ENCODE peak calls at places on chromosomes 16 and 17, in five cellular contexts. I is HCT116, X is GM23338, N is H1, C is HepG2. L is an unnamed sample.

GRCh38 chr16:85370881-85371651 is 242.1 kb upstream of the GSE1 start:
- DNase-seq in I (no peak), X (no peak), N (no peak), C (no peak), L (no peak)

GRCh38 chr16:78925071-78925714 is 675.3 kb downstream of the MAF start:
- DNase-seq in I (peak), X (peak), N (peak), C (peak), L (no peak)

GRCh38 chr16:84095466-84095865 is 21.3 kb downstream of the MBTPS1 start:
- DNase-seq in I (no peak), X (no peak), N (no peak), C (no peak), L (no peak)

GRCh38 chr16:13351651-13352217 is 450.3 kb downstream of the SHISA9 start:
- DNase-seq in I (no peak), X (peak), N (no peak), C (no peak), L (no peak)

GRCh38 chr17:42116705-42117396 is 4.3 kb downstream of the KAT2A start:
- DNase-seq in I (peak), X (peak), N (peak), C (peak), L (no peak)

GRCh38 chr16:62711797-62712196 is 675.6 kb upstream of the CDH8 start:
- DNase-seq in I (no peak), X (peak), N (peak), C (no peak), L (no peak)

GRCh38 chr17:46192484-46193245 is 564 bp downstream of the KANSL1 start:
- DNase-seq in I (no peak), X (peak), N (peak), C (peak), L (no peak)

GRCh38 chr16:55323637-55324490 is at the start of gene IRX6:
- DNase-seq in I (no peak), X (peak), N (peak), C (no peak), L (no peak)

GRCh38 chr16:85356157-85356556 is 243.9 kb upstream of the CIBAR2 start:
- DNase-seq in I (no peak), X (no peak), N (no peak), C (no peak), L (no peak)

GRCh38 chr17:82003411-82004381 is 19.0 kb downstream of the CENPX start:
- DNase-seq in I (peak), X (no peak), N (peak), C (peak), L (no peak)

GRCh38 chr16:1973461-1974156 is 1.8 kb downstream of the TBL3 start:
- DNase-seq in I (no peak), X (no peak), N (no peak), C (no peak), L (no peak)

GRCh38 chr16:48860341-48860740 is 250.4 kb upstream of the N4BP1 start:
- DNase-seq in I (no peak), X (no peak), N (no peak), C (no peak), L (no peak)

GRCh38 chr17:66466933-66467367 is 164.5 kb downstream of the PRKCA start:
- DNase-seq in I (peak), X (peak), N (no peak), C (peak), L (no peak)

GRCh38 chr16:31455601-31456314 is 3.5 kb upstream of the ARMC5 start:
- DNase-seq in I (no peak), X (peak), N (peak), C (no peak), L (no peak)

DNA sequence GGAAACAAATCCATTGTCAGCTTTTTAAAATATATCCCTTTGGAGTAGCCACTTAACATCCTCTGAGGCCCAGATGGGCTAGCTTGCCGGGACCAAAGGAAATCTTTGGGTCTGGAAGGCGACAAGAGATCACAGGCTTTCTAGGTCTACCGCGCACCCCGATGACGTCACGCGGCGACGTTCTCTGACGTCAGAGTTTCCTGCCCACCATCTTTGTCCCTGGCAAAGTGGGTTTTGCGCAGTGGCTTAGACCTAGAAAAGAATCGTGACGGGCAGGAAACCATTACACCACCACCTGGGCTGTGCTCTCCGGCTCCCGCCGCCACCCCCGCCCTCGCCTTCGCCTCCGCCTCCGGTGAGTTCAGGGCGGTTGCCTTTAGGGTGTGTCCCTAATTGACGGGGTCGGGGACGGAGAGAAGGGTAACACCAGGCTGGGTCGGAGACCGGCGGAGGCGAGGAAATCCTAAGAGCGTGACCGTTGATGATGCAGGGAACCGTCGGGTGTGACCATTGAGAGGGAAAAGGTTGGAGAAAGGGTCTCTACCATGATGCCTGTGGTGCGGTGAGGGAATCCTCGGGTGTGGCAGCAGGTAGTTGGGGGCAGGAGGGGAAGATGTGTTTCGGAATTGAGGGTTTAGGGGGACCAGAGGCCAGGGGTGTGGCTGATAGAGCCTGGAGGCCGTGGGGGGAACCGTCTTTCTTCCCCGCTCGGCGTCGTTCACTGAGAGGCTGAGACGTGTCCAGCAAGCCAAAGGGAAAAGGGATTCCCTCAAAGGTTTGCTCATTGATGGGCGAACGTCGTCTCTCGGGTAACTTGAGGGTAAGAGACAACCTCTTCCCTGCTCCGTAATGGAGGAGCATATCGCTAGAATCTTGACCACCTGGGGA is at the start of gene AP2B1:
- DNase-seq in I (peak), X (peak), N (peak), C (peak), L (peak)
- TF ChIP-seq POLR2AphosphoS5 in I (peak), X (peak), N (peak), C (peak), L (peak)

GRCh38 chr17:44828919-44829557 is 1.0 kb downstream of the GJC1 start:
- DNase-seq in I (no peak), X (no peak), N (no peak), C (no peak), L (no peak)
- TF ChIP-seq EZH2 in I (no peak), X (no peak), N (no peak), C (peak), L (no peak)

DNA sequence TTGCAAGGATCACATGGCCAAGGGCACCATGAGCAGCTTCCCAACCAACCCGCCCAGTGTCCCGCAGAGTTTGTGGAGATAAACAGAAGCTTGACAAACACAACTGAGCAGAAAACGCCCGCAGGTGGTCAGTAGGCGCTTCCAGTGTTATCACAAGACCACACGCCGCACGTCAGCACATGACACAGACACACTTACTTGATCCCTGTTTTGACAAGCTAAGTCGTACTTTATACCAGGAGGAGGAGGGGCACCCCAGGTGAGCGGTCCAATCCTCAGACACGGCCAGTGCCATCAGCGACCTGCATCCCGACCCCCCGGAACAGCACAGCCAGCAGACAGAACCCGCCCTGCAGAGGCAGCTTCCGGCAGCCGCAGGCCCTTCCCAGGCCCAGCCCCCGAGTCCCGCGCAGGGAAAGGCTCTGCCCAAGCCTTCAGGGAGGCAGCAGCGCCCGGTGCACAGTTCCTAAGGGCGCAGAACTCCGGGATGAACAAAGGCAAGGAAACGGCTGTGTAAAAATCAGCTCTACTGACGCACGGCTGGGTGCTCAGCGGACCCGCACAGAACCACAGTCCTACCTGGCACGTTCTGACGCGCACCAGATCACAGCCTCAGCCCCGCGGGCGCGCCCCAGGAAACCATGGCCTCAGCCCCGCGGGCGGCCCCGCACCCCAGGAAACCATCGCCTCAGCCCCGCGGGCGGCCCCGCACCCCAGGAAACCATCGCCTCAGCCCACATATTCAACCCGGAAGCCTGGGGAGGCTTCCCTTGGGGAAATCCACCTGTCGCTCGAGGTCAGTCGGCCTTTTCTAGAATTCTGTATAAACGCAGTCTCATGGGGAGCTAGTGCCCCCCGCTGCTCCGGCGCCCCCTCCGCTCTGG is 27.8 kb downstream of the AXIN1 start:
- DNase-seq in I (no peak), X (peak), N (no peak), C (no peak), L (no peak)
- H3K4me3 ChIP-seq in I (no peak), X (no peak), N (no peak), C (no peak), L (peak)

GRCh38 chr17:17416007-17416399 is 60.8 kb upstream of the MED9 start:
- DNase-seq in I (peak), X (peak), N (no peak), C (peak), L (no peak)

GRCh38 chr17:17419621-17420020 is 57.2 kb upstream of the MED9 start:
- DNase-seq in I (no peak), X (no peak), N (no peak), C (no peak), L (no peak)

GRCh38 chr17:17416400-17417360 is 60.1 kb upstream of the MED9 start:
- DNase-seq in I (no peak), X (no peak), N (no peak), C (peak), L (no peak)

GRCh38 chr17:17419166-17419565 is 57.6 kb upstream of the MED9 start:
- DNase-seq in I (no peak), X (no peak), N (no peak), C (no peak), L (no peak)

DNA sequence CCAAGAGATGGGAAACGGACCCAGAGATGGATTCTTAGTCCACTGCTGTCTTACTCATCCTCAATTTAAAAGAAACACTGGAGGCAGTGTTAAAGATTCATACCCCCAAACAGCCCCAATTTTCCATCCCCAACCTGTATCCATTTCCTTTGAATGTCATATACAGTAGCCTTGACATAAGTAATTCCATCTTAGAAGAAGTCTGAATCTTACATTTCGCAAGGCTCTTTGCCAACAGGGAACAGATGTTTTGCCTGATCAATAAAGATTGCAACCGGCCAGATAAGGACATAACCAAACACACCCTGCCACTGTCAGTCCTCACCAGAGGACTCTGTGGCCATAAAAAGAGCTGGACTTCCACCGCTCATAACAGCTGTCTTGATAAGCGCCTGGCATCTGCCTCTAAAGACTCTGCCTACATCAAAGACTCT is 59.1 kb upstream of the MED9 start:
- DNase-seq in I (no peak), X (no peak), N (no peak), C (peak), L (no peak)
- TF ChIP-seq POLR2AphosphoS5 in I (no peak), X (no peak), N (no peak), C (no peak), L (no peak)

DNA sequence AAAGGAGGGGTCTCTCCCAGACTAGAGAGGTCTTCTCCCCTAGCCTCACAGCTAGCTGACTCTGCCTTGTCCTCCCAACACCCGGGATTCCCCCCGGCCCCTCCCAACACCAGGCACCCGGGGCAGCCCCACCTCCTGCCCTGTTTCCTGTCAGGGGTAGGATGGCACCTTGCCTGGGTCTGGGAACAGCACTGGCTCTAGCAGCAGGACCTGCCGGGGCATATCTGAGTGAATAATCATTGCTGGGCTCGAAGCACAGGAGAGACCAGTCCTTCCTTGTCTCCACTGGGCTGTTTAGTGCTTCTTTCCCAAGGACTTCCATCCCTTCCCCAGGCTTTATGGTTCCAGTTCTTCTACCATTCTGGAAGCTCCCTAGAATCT is 25.7 kb downstream of the MINK1 start:
- DNase-seq in I (no peak), X (peak), N (no peak), C (no peak), L (no peak)
- TF ChIP-seq EZH2 in I (no peak), X (no peak), N (no peak), C (no peak), L (no peak)

GRCh38 chr17:33267881-33268548 is 25.1 kb downstream of the ASIC2 start:
- DNase-seq in I (no peak), X (no peak), N (no peak), C (no peak), L (no peak)
- H3K4me3 ChIP-seq in I (no peak), X (no peak), N (no peak), C (no peak), L (no peak)

L was measured in SK-N-MC.